ENCODE peak calls at places on chromosomes 6 and 20, in six cellular contexts. E, K, Z, L, U and P are unnamed samples.

GRCh38 chr20:38883981-38884733 is 42.1 kb upstream of the FAM83D start:
- DNase-seq in E (no peak), K (no peak), Z (no peak), L (no peak), U (no peak), P (no peak)

GRCh38 chr6:76448109-76448508 is 375.6 kb upstream of the IMPG1 start:
- DNase-seq in E (no peak), K (no peak), Z (no peak), L (no peak), U (no peak), P (no peak)

GRCh38 chr6:30556714-30556963 is 350 bp upstream of the GNL1 start:
- DNase-seq in E (peak; percentile 89), K (peak; percentile 93), Z (no peak), L (no peak), U (peak; percentile 79), P (peak; percentile 89)

GRCh38 chr20:9081423-9081966 is 12.6 kb downstream of the PLCB4 start:
- DNase-seq in E (no peak), K (no peak), Z (no peak), L (no peak), U (no peak), P (no peak)

GRCh38 chr20:62854121-62854520 is 7.5 kb downstream of the TCFL5 start:
- DNase-seq in E (no peak), K (no peak), Z (no peak), L (no peak), U (no peak), P (no peak)

GRCh38 chr6:160050022-160050421 is 71.6 kb upstream of the SLC22A1 start:
- DNase-seq in E (no peak), K (no peak), Z (no peak), L (no peak), U (no peak), P (no peak)

GRCh38 chr6:71410681-71411080 is 122.1 kb downstream of the OGFRL1 start:
- DNase-seq in E (no peak), K (no peak), Z (no peak), L (no peak), U (no peak), P (no peak)

GRCh38 chr6:163147988-163148387 is 266.5 kb upstream of the QKI start:
- DNase-seq in E (no peak), K (no peak), Z (peak; percentile 23), L (no peak), U (no peak), P (no peak)

GRCh38 chr6:120211955-120212792 is 862.6 kb upstream of the MAN1A1 start:
- DNase-seq in E (no peak), K (no peak), Z (peak; percentile 5), L (no peak), U (no peak), P (no peak)

GRCh38 chr6:150767585-150768164 is 97.8 kb upstream of the MTHFD1L start:
- DNase-seq in E (no peak), K (no peak), Z (no peak), L (peak; percentile 55), U (no peak), P (peak; percentile 36)

GRCh38 chr6:56199956-56200355 is 47.4 kb downstream of the COL21A1 start:
- DNase-seq in E (no peak), K (no peak), Z (peak; percentile 61), L (no peak), U (no peak), P (no peak)

GRCh38 chr20:51758978-51759544 is 9.1 kb downstream of the ATP9A start:
- DNase-seq in E (no peak), K (peak; percentile 64), Z (no peak), L (no peak), U (no peak), P (no peak)

GRCh38 chr6:108168501-108168979 is 2.7 kb downstream of the NR2E1 start:
- DNase-seq in E (no peak), K (no peak), Z (no peak), L (no peak), U (no peak), P (no peak)

GRCh38 chr6:38371312-38371672 is 268.4 kb downstream of the BTBD9 start:
- DNase-seq in E (no peak), K (no peak), Z (no peak), L (no peak), U (no peak), P (no peak)

GRCh38 chr6:42281016-42281533 is 63.4 kb upstream of the MRPS10 start:
- DNase-seq in E (no peak), K (no peak), Z (no peak), L (no peak), U (no peak), P (no peak)

GRCh38 chr6:148508401-148509151 is 165.9 kb downstream of the SASH1 start:
- DNase-seq in E (no peak), K (no peak), Z (peak; percentile 86), L (no peak), U (no peak), P (no peak)

GRCh38 chr6:81857812-81858211 is 105.3 kb upstream of the TENT5A start:
- DNase-seq in E (no peak), K (no peak), Z (no peak), L (no peak), U (no peak), P (no peak)

GRCh38 chr20:13200767-13201500 is 20.1 kb upstream of the ISM1 start:
- DNase-seq in E (no peak), K (no peak), Z (no peak), L (no peak), U (no peak), P (no peak)

GRCh38 chr6:3844097-3844463 is 5.1 kb upstream of the FAM50B start:
- DNase-seq in E (no peak), K (no peak), Z (peak; percentile 91), L (no peak), U (no peak), P (no peak)

GRCh38 chr6:28586273-28586672 is 60.6 kb downstream of the GPX5 start:
- DNase-seq in E (no peak), K (no peak), Z (no peak), L (no peak), U (no peak), P (no peak)

GRCh38 chr6:157789861-157790260 is 33.2 kb upstream of the SNX9 start:
- DNase-seq in E (no peak), K (no peak), Z (no peak), L (no peak), U (no peak), P (no peak)

GRCh38 chr20:45095753-45096371 is 5.1 kb downstream of the KCNS1 start:
- DNase-seq in E (peak; percentile 34), K (no peak), Z (peak; percentile 81), L (no peak), U (peak; percentile 32), P (peak; percentile 58)

GRCh38 chr20:63619086-63619485 is 7.8 kb downstream of the GMEB2 start:
- DNase-seq in E (no peak), K (no peak), Z (no peak), L (no peak), U (no peak), P (no peak)

GRCh38 chr6:10559492-10560150 is 38.5 kb downstream of the GCNT2 start:
- DNase-seq in E (no peak), K (no peak), Z (no peak), L (no peak), U (no peak), P (no peak)

GRCh38 chr20:4516851-4517250 is 204.9 kb upstream of the PRND start:
- DNase-seq in E (no peak), K (no peak), Z (no peak), L (no peak), U (no peak), P (no peak)

GRCh38 chr6:35392773-35393672 is 50.7 kb downstream of the PPARD start:
- DNase-seq in E (no peak), K (no peak), Z (peak; percentile 54), L (no peak), U (no peak), P (no peak)

GRCh38 chr6:125846292-125847024 is 55.7 kb downstream of the NCOA7 start:
- DNase-seq in E (no peak), K (no peak), Z (no peak), L (no peak), U (no peak), P (no peak)

GRCh38 chr6:1758076-1758679 is 148.5 kb downstream of the FOXC1 start:
- DNase-seq in E (no peak), K (no peak), Z (no peak), L (no peak), U (no peak), P (no peak)

GRCh38 chr6:123895346-123895745 is 91.7 kb downstream of the NKAIN2 start:
- DNase-seq in E (no peak), K (no peak), Z (no peak), L (no peak), U (no peak), P (no peak)

GRCh38 chr6:27863962-27864905 is 48.0 kb downstream of the OR2B2 start:
- DNase-seq in E (no peak), K (no peak), Z (peak; percentile 54), L (no peak), U (no peak), P (no peak)

GRCh38 chr20:24102749-24103148 is 114.2 kb upstream of the GGTLC1 start:
- DNase-seq in E (no peak), K (no peak), Z (peak; percentile 27), L (no peak), U (no peak), P (no peak)

GRCh38 chr6:51077967-51078518 is 259.4 kb downstream of the TFAP2B start:
- DNase-seq in E (no peak), K (no peak), Z (no peak), L (no peak), U (no peak), P (no peak)